ENCODE peak calls at places on chromosomes 16 and 17, in six cellular contexts. One of them, this sample, is unnamed. For H3K9me3, the result is how much of the 10 kb centered on the place peaks cover.

GRCh38 chr16:80515374-80515773 is 25.4 kb upstream of the DYNLRB2 start:
- DNase-seq in heart right ventricle: no peak
- DNase-seq in right atrium auricular region: no peak
- DNase-seq in lung: no peak
- DNase-seq in lower lobe of right lung: no peak
- DNase-seq in T-helper 17 cell: no peak
- DNase-seq in this sample: no peak

GRCh38 chr17:44898768-44899073 is 524 bp downstream of the EFTUD2 start:
- DNase-seq in lower lobe of right lung: peak
- DNase-seq in lung: no peak
- DNase-seq in right atrium auricular region: no peak
- DNase-seq in heart right ventricle: no peak
- DNase-seq in T-helper 17 cell: no peak
- DNase-seq in this sample: no peak

GRCh38 chr17:61848247-61848646 is 15.1 kb downstream of the BRIP1 start:
- DNase-seq in heart right ventricle: no peak
- DNase-seq in lower lobe of right lung: no peak
- DNase-seq in T-helper 17 cell: no peak
- DNase-seq in right atrium auricular region: no peak
- DNase-seq in lung: no peak
- DNase-seq in this sample: no peak

GRCh38 chr16:29727452-29727851 is 18.3 kb downstream of the C16orf54 start:
- DNase-seq in right atrium auricular region: no peak
- DNase-seq in lower lobe of right lung: no peak
- DNase-seq in lung: no peak
- DNase-seq in T-helper 17 cell: no peak
- DNase-seq in heart right ventricle: no peak
- DNase-seq in this sample: no peak

GRCh38 chr16:16021988-16022682 is 72.7 kb downstream of the ABCC1 start:
- DNase-seq in lower lobe of right lung: peak
- DNase-seq in lung: peak
- DNase-seq in T-helper 17 cell: no peak
- DNase-seq in right atrium auricular region: peak
- DNase-seq in heart right ventricle: peak
- DNase-seq in this sample: no peak

GRCh38 chr17:37608369-37609169 is 649 bp downstream of the SYNRG start:
- DNase-seq in lung: no peak
- DNase-seq in right atrium auricular region: no peak
- DNase-seq in lower lobe of right lung: no peak
- DNase-seq in T-helper 17 cell: no peak
- DNase-seq in heart right ventricle: no peak
- DNase-seq in this sample: peak

GRCh38 chr16:1492082-1492922 is 858 bp upstream of the TELO2 start:
- DNase-seq in lung: no peak
- DNase-seq in right atrium auricular region: no peak
- DNase-seq in lower lobe of right lung: peak
- DNase-seq in heart right ventricle: no peak
- DNase-seq in T-helper 17 cell: no peak
- DNase-seq in this sample: no peak

GRCh38 chr17:42513686-42514085 is 22.4 kb upstream of the NAGLU start:
- DNase-seq in lung: no peak
- DNase-seq in right atrium auricular region: no peak
- DNase-seq in lower lobe of right lung: no peak
- DNase-seq in heart right ventricle: no peak
- DNase-seq in T-helper 17 cell: no peak
- DNase-seq in this sample: no peak

GRCh38 chr16:78984324-78984723 is 616.2 kb downstream of the MAF start:
- DNase-seq in right atrium auricular region: no peak
- DNase-seq in T-helper 17 cell: no peak
- DNase-seq in lung: no peak
- DNase-seq in heart right ventricle: no peak
- DNase-seq in lower lobe of right lung: no peak
- DNase-seq in this sample: no peak

GRCh38 chr16:77896357-77896972 is 108.1 kb downstream of the VAT1L start:
- DNase-seq in right atrium auricular region: no peak
- DNase-seq in lung: no peak
- DNase-seq in heart right ventricle: no peak
- DNase-seq in T-helper 17 cell: no peak
- DNase-seq in lower lobe of right lung: no peak
- DNase-seq in this sample: no peak

GRCh38 chr16:83903739-83904138 is 4.8 kb downstream of the MLYCD start:
- DNase-seq in lung: no peak
- DNase-seq in lower lobe of right lung: no peak
- DNase-seq in heart right ventricle: peak
- DNase-seq in right atrium auricular region: peak
- DNase-seq in T-helper 17 cell: no peak
- DNase-seq in this sample: no peak

GRCh38 chr17:31074772-31075538 is 19.8 kb upstream of the NF1 start:
- DNase-seq in heart right ventricle: no peak
- DNase-seq in lung: no peak
- DNase-seq in lower lobe of right lung: no peak
- DNase-seq in T-helper 17 cell: no peak
- DNase-seq in right atrium auricular region: no peak
- DNase-seq in this sample: no peak

GRCh38 chr17:73420897-73421296 is 109.1 kb upstream of the CDC42EP4 start:
- DNase-seq in heart right ventricle: no peak
- DNase-seq in lung: no peak
- DNase-seq in right atrium auricular region: no peak
- DNase-seq in lower lobe of right lung: peak
- DNase-seq in T-helper 17 cell: no peak
- DNase-seq in this sample: no peak

GRCh38 chr17:76000016-76000754 is 470 bp upstream of the CDK3 start:
- DNase-seq in T-helper 17 cell: peak
- DNase-seq in heart right ventricle: no peak
- DNase-seq in right atrium auricular region: no peak
- DNase-seq in lung: no peak
- DNase-seq in lower lobe of right lung: peak
- DNase-seq in this sample: peak

GRCh38 chr17:79990704-79991103 is 45.0 kb downstream of the TBC1D16 start:
- DNase-seq in T-helper 17 cell: no peak
- DNase-seq in right atrium auricular region: no peak
- DNase-seq in heart right ventricle: no peak
- DNase-seq in lower lobe of right lung: no peak
- DNase-seq in lung: no peak
- DNase-seq in this sample: no peak

GRCh38 chr17:63954402-63955063 is 18.2 kb downstream of the SCN4A start:
- DNase-seq in lung: no peak
- DNase-seq in right atrium auricular region: no peak
- DNase-seq in T-helper 17 cell: no peak
- DNase-seq in lower lobe of right lung: no peak
- DNase-seq in heart right ventricle: no peak
- DNase-seq in this sample: no peak

GRCh38 chr16:1870365-1871082 is 1.4 kb downstream of the MEIOB start:
- DNase-seq in lung: peak
- DNase-seq in heart right ventricle: no peak
- DNase-seq in right atrium auricular region: no peak
- DNase-seq in T-helper 17 cell: no peak
- DNase-seq in lower lobe of right lung: no peak
- DNase-seq in this sample: no peak

GRCh38 chr17:6468051-6468790 is 24.0 kb downstream of the PIMREG start:
- DNase-seq in right atrium auricular region: no peak
- DNase-seq in lung: no peak
- DNase-seq in lower lobe of right lung: no peak
- DNase-seq in heart right ventricle: no peak
- DNase-seq in T-helper 17 cell: no peak
- DNase-seq in this sample: no peak

GRCh38 chr16:22023505-22023904 is 15.6 kb downstream of the MOSMO start:
- DNase-seq in lung: no peak
- DNase-seq in heart right ventricle: no peak
- DNase-seq in lower lobe of right lung: no peak
- DNase-seq in T-helper 17 cell: no peak
- DNase-seq in right atrium auricular region: no peak
- DNase-seq in this sample: no peak

GRCh38 chr17:75205793-75206163 is 299 bp downstream of the NUP85 start:
- DNase-seq in right atrium auricular region: no peak
- DNase-seq in lower lobe of right lung: no peak
- DNase-seq in heart right ventricle: no peak
- DNase-seq in lung: no peak
- DNase-seq in T-helper 17 cell: no peak
- DNase-seq in this sample: no peak

GRCh38 chr17:12545877-12546513 is 119.7 kb upstream of the MYOCD start:
- DNase-seq in heart right ventricle: no peak
- DNase-seq in right atrium auricular region: no peak
- DNase-seq in lower lobe of right lung: no peak
- DNase-seq in T-helper 17 cell: no peak
- DNase-seq in lung: no peak
- DNase-seq in this sample: no peak

GRCh38 chr17:7833795-7834553 is at the start of gene KDM6B:
- DNase-seq in lower lobe of right lung: peak
- DNase-seq in T-helper 17 cell: peak
- DNase-seq in right atrium auricular region: peak
- DNase-seq in lung: peak
- DNase-seq in heart right ventricle: peak
- DNase-seq in this sample: peak

GRCh38 chr17:81735181-81736102 is 23.4 kb downstream of the SLC25A10 start:
- DNase-seq in lower lobe of right lung: peak
- DNase-seq in lung: peak
- DNase-seq in T-helper 17 cell: no peak
- DNase-seq in heart right ventricle: no peak
- DNase-seq in right atrium auricular region: no peak
- DNase-seq in this sample: no peak

GRCh38 chr17:48615212-48615962 is at the start of gene HOXB8:
- DNase-seq in lung: no peak
- DNase-seq in T-helper 17 cell: no peak
- DNase-seq in heart right ventricle: no peak
- DNase-seq in right atrium auricular region: no peak
- DNase-seq in lower lobe of right lung: no peak
- DNase-seq in this sample: no peak

GRCh38 chr17:6387858-6388257 is 47.1 kb downstream of the AIPL1 start:
- DNase-seq in lung: no peak
- DNase-seq in right atrium auricular region: no peak
- DNase-seq in T-helper 17 cell: no peak
- DNase-seq in lower lobe of right lung: no peak
- DNase-seq in heart right ventricle: no peak
- DNase-seq in this sample: no peak

GRCh38 chr17:6456914-6457687 is 12.8 kb downstream of the PIMREG start:
- DNase-seq in lung: no peak
- DNase-seq in lower lobe of right lung: peak
- DNase-seq in T-helper 17 cell: no peak
- DNase-seq in right atrium auricular region: no peak
- DNase-seq in heart right ventricle: peak
- DNase-seq in this sample: no peak

GRCh38 chr16:30948956-30949654 is at the start of gene ORAI3:
- DNase-seq in heart right ventricle: peak
- DNase-seq in T-helper 17 cell: peak
- DNase-seq in lower lobe of right lung: peak
- DNase-seq in right atrium auricular region: peak
- DNase-seq in lung: peak
- DNase-seq in this sample: no peak

GRCh38 chr17:33838281-33838680 is 416.8 kb upstream of the CCL2 start:
- DNase-seq in lung: no peak
- DNase-seq in lower lobe of right lung: no peak
- DNase-seq in right atrium auricular region: no peak
- DNase-seq in heart right ventricle: no peak
- DNase-seq in T-helper 17 cell: no peak
- DNase-seq in this sample: no peak

GRCh38 chr16:11613381-11614303 is 26.9 kb upstream of the LITAF start:
- DNase-seq in T-helper 17 cell: no peak
- DNase-seq in lung: peak
- DNase-seq in lower lobe of right lung: peak
- DNase-seq in heart right ventricle: peak
- DNase-seq in right atrium auricular region: peak
- DNase-seq in this sample: no peak

GRCh38 chr16:75380870-75381269 is 52.4 kb downstream of the CFDP1 start:
- DNase-seq in T-helper 17 cell: no peak
- DNase-seq in lower lobe of right lung: no peak
- DNase-seq in lung: no peak
- DNase-seq in right atrium auricular region: no peak
- DNase-seq in heart right ventricle: no peak
- DNase-seq in this sample: no peak

GRCh38 chr17:48478224-48479013 is 48.4 kb upstream of the SKAP1 start:
- DNase-seq in lung: no peak
- DNase-seq in lower lobe of right lung: no peak
- DNase-seq in heart right ventricle: no peak
- DNase-seq in T-helper 17 cell: no peak
- DNase-seq in right atrium auricular region: no peak
- DNase-seq in this sample: no peak

GRCh38 chr16:85570213-85570734 is 42.8 kb upstream of the GSE1 start:
- DNase-seq in heart right ventricle: no peak
- DNase-seq in lower lobe of right lung: no peak
- DNase-seq in right atrium auricular region: no peak
- DNase-seq in T-helper 17 cell: no peak
- DNase-seq in lung: no peak
- DNase-seq in this sample: no peak

GRCh38 chr16:35749253-35750141 is 2290.1 kb downstream of the TP53TG3F start:
- DNase-seq in right atrium auricular region: peak
- DNase-seq in T-helper 17 cell: no peak
- DNase-seq in lower lobe of right lung: peak
- DNase-seq in lung: peak
- DNase-seq in heart right ventricle: peak
- DNase-seq in this sample: no peak
- H3K9me3 ChIP-seq in right atrium auricular region: under half
- H3K9me3 ChIP-seq in T-helper 17 cell: under half
- H3K9me3 ChIP-seq in lower lobe of right lung: under half
- H3K9me3 ChIP-seq in lung: half or more
- H3K9me3 ChIP-seq in heart right ventricle: under half
- H3K9me3 ChIP-seq in this sample: under half

GRCh38 chr17:83155128-83156081 is 76.0 kb downstream of the METRNL start:
- DNase-seq in T-helper 17 cell: no peak
- DNase-seq in heart right ventricle: no peak
- DNase-seq in right atrium auricular region: peak
- DNase-seq in lower lobe of right lung: no peak
- DNase-seq in lung: peak
- DNase-seq in this sample: no peak
- H3K9me3 ChIP-seq in T-helper 17 cell: under half
- H3K9me3 ChIP-seq in heart right ventricle: under half
- H3K9me3 ChIP-seq in right atrium auricular region: under half
- H3K9me3 ChIP-seq in lower lobe of right lung: under half
- H3K9me3 ChIP-seq in lung: under half
- H3K9me3 ChIP-seq in this sample: under half

DNA sequence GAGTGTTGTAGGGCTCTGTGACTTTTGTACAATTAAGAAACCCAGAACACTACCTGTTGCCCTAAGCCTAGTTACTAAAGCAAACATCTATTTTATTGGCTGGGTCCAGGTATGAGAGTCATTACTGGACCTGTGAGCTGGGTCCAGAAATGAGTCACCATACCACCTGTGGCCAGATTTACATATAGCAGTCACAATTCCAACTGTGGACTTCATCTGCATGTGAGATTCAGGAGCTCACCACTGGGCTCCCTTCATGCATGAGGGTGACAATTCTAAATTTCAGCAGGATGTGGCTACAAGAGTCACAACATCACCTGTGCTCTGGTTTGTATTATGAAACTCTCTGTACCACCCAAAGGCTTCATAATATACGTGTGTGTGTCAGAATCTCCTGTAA is 2038.0 kb downstream of the TP53TG3F start:
- DNase-seq in lung: no peak
- DNase-seq in T-helper 17 cell: no peak
- DNase-seq in heart right ventricle: no peak
- DNase-seq in lower lobe of right lung: no peak
- DNase-seq in right atrium auricular region: no peak
- DNase-seq in this sample: no peak
- H3K9me3 ChIP-seq in lung: under half
- H3K9me3 ChIP-seq in T-helper 17 cell: under half
- H3K9me3 ChIP-seq in heart right ventricle: under half
- H3K9me3 ChIP-seq in lower lobe of right lung: under half
- H3K9me3 ChIP-seq in right atrium auricular region: under half
- H3K9me3 ChIP-seq in this sample: under half

GRCh38 chr17:22268214-22268911 is 576.0 kb downstream of the KCNJ18 start:
- DNase-seq in right atrium auricular region: peak
- DNase-seq in heart right ventricle: no peak
- DNase-seq in lower lobe of right lung: no peak
- DNase-seq in lung: no peak
- DNase-seq in T-helper 17 cell: no peak
- DNase-seq in this sample: no peak
- H3K9me3 ChIP-seq in right atrium auricular region: under half
- H3K9me3 ChIP-seq in heart right ventricle: under half
- H3K9me3 ChIP-seq in lower lobe of right lung: under half
- H3K9me3 ChIP-seq in lung: under half
- H3K9me3 ChIP-seq in T-helper 17 cell: under half
- H3K9me3 ChIP-seq in this sample: under half

GRCh38 chr16:3295209-3295608 is 10.0 kb downstream of the TIGD7 start:
- DNase-seq in lung: no peak
- DNase-seq in lower lobe of right lung: no peak
- DNase-seq in right atrium auricular region: no peak
- DNase-seq in T-helper 17 cell: no peak
- DNase-seq in heart right ventricle: no peak
- DNase-seq in this sample: no peak
- H3K9me3 ChIP-seq in lung: under half
- H3K9me3 ChIP-seq in lower lobe of right lung: half or more
- H3K9me3 ChIP-seq in right atrium auricular region: half or more
- H3K9me3 ChIP-seq in T-helper 17 cell: under half
- H3K9me3 ChIP-seq in heart right ventricle: half or more
- H3K9me3 ChIP-seq in this sample: under half

This sample was measured in naive thymus-derived CD4-positive, alpha-beta T cell.